ENCODE peak calls at places on chromosome 12, in five cellular contexts. I is mucosa of descending colon; J is anterior cingulate cortex; K is A172; E is CD8-positive, alpha-beta memory T cell. X is an unnamed sample.

GRCh38 chr12:7959278-7960063 is 23.5 kb upstream of the SLC2A3 start:
- DNase-seq in I (peak), J (no peak), K (no peak), E (peak), X (no peak)

GRCh38 chr12:113462117-113462774 is 9.4 kb downstream of the LHX5 start:
- DNase-seq in I (peak), J (peak), K (peak), E (peak), X (peak)

GRCh38 chr12:15116983-15117382 is 104.2 kb downstream of the RERG start:
- DNase-seq in I (no peak), J (no peak), K (no peak), E (no peak), X (no peak)

GRCh38 chr12:31687101-31687527 is 27.6 kb downstream of the ETFBKMT start:
- DNase-seq in I (no peak), J (no peak), K (no peak), E (no peak), X (no peak)

GRCh38 chr12:107660230-107660629 is 25.4 kb upstream of the PWP1 start:
- DNase-seq in I (no peak), J (no peak), K (no peak), E (no peak), X (no peak)

GRCh38 chr12:46124132-46124847 is 133.9 kb upstream of the SCAF11 start:
- DNase-seq in I (no peak), J (no peak), K (no peak), E (no peak), X (no peak)

GRCh38 chr12:54627304-54627703 is 7.4 kb downstream of the LACRT start:
- DNase-seq in I (no peak), J (no peak), K (no peak), E (no peak), X (no peak)

GRCh38 chr12:117850048-117850447 is 118.7 kb downstream of the KSR2 start:
- DNase-seq in I (peak), J (no peak), K (peak), E (no peak), X (no peak)

GRCh38 chr12:126668961-126669360 is 1598.0 kb upstream of the TMEM132C start:
- DNase-seq in I (no peak), J (no peak), K (no peak), E (no peak), X (no peak)

GRCh38 chr12:109999649-109999971 is 380 bp downstream of the ANKRD13A start:
- DNase-seq in I (peak), J (peak), K (no peak), E (no peak), X (no peak)

GRCh38 chr12:10721654-10722501 is 1.2 kb downstream of the YBX3 start:
- DNase-seq in I (peak), J (peak), K (peak), E (peak), X (peak)

GRCh38 chr12:65318186-65318685 is 39.8 kb downstream of the MSRB3 start:
- DNase-seq in I (no peak), J (no peak), K (no peak), E (no peak), X (peak)

GRCh38 chr12:53501615-53502181 is 615 bp downstream of the TARBP2 start:
- DNase-seq in I (no peak), J (no peak), K (no peak), E (no peak), X (no peak)

GRCh38 chr12:19646599-19646998 is 207.3 kb downstream of the AEBP2 start:
- DNase-seq in I (no peak), J (no peak), K (no peak), E (no peak), X (no peak)

GRCh38 chr12:87670448-87670847 is 358.8 kb downstream of the C12orf50 start:
- DNase-seq in I (no peak), J (no peak), K (no peak), E (no peak), X (no peak)

GRCh38 chr12:1927751-1928351 is 9.4 kb upstream of the CACNA2D4 start:
- DNase-seq in I (no peak), J (no peak), K (no peak), E (no peak), X (no peak)

GRCh38 chr12:59031313-59031712 is 111.0 kb upstream of the LRIG3 start:
- DNase-seq in I (no peak), J (no peak), K (no peak), E (no peak), X (no peak)

GRCh38 chr12:4320287-4320858 is 640 bp upstream of the TIGAR start:
- DNase-seq in I (no peak), J (no peak), K (no peak), E (no peak), X (no peak)

GRCh38 chr12:108484845-108485244 is 30.2 kb upstream of the FICD start:
- DNase-seq in I (no peak), J (no peak), K (no peak), E (no peak), X (no peak)

GRCh38 chr12:50062733-50063452 is 5.5 kb downstream of the ASIC1 start:
- DNase-seq in I (no peak), J (peak), K (peak), E (no peak), X (no peak)